ENCODE peak calls at places on chromosomes 12 and 14, in four cellular contexts. S is IMR-90, A is SK-N-SH, B is HepG2. L is an unnamed sample.

GRCh38 chr14:62914025-62914424 is 131.2 kb downstream of the KCNH5 start:
- DNase-seq in S (peak; percentile 80), A (peak; percentile 35), B (no peak), L (no peak)

GRCh38 chr14:99721792-99722516 is 37.9 kb downstream of the CYP46A1 start:
- DNase-seq in S (no peak), A (no peak), B (no peak), L (no peak)

GRCh38 chr14:69475194-69475818 is 9.2 kb upstream of the PLEKHD1 start:
- DNase-seq in S (peak; percentile 7), A (peak; percentile 51), B (peak; percentile 19), L (no peak)

GRCh38 chr12:122090759-122091535 is 12.4 kb downstream of the MLXIP start:
- DNase-seq in S (peak; percentile 99), A (no peak), B (no peak), L (no peak)

GRCh38 chr14:97056086-97056485 is 258.9 kb downstream of the VRK1 start:
- DNase-seq in S (no peak), A (peak; percentile 8), B (no peak), L (no peak)

GRCh38 chr12:63144556-63144955 is 6.4 kb downstream of the AVPR1A start:
- DNase-seq in S (no peak), A (no peak), B (no peak), L (no peak)

GRCh38 chr14:20986811-20987210 is 3.0 kb upstream of the METTL17 start:
- DNase-seq in S (peak; percentile 96), A (no peak), B (peak; percentile 30), L (peak; percentile 19)

GRCh38 chr12:109944975-109945374 is 44.9 kb downstream of the TCHP start:
- DNase-seq in S (peak; percentile 82), A (peak; percentile 60), B (peak; percentile 58), L (no peak)

GRCh38 chr12:52029686-52030085 is 21.6 kb upstream of the NR4A1 start:
- DNase-seq in S (peak; percentile 52), A (peak; percentile 68), B (no peak), L (no peak)

GRCh38 chr14:31319701-31320100 is 100.6 kb downstream of the HEATR5A start:
- DNase-seq in S (no peak), A (no peak), B (no peak), L (no peak)

GRCh38 chr12:104957388-104958008 is 592 bp downstream of the SLC41A2 start:
- DNase-seq in S (no peak), A (peak; percentile 77), B (no peak), L (no peak)

GRCh38 chr14:29810657-29811056 is 117.0 kb downstream of the PRKD1 start:
- DNase-seq in S (no peak), A (no peak), B (no peak), L (no peak)

GRCh38 chr14:23056257-23056955 is 914 bp downstream of the CDH24 start:
- DNase-seq in S (peak; percentile 65), A (peak; percentile 87), B (peak; percentile 81), L (peak; percentile 92)

GRCh38 chr12:15827136-15827535 is 37.9 kb upstream of the EPS8 start:
- DNase-seq in S (no peak), A (no peak), B (no peak), L (no peak)

GRCh38 chr12:65434737-65435136 is 156.3 kb downstream of the MSRB3 start:
- DNase-seq in S (no peak), A (no peak), B (no peak), L (no peak)

GRCh38 chr14:55129428-55130193 is 559 bp downstream of the LGALS3 start:
- DNase-seq in S (peak; percentile 74), A (peak; percentile 81), B (peak; percentile 29), L (no peak)

GRCh38 chr12:13534645-13535398 is 338.3 kb downstream of the EMP1 start:
- DNase-seq in S (peak; percentile 23), A (peak; percentile 39), B (peak; percentile 39), L (peak; percentile 42)

GRCh38 chr12:55728185-55728931 is 451 bp downstream of the CD63 start:
- DNase-seq in S (peak; percentile 53), A (peak; percentile 82), B (no peak), L (peak; percentile 74)

GRCh38 chr12:54352022-54352531 is 12.2 kb downstream of the GPR84 start:
- DNase-seq in S (peak; percentile 79), A (peak; percentile 65), B (no peak), L (peak; percentile 40)

DNA sequence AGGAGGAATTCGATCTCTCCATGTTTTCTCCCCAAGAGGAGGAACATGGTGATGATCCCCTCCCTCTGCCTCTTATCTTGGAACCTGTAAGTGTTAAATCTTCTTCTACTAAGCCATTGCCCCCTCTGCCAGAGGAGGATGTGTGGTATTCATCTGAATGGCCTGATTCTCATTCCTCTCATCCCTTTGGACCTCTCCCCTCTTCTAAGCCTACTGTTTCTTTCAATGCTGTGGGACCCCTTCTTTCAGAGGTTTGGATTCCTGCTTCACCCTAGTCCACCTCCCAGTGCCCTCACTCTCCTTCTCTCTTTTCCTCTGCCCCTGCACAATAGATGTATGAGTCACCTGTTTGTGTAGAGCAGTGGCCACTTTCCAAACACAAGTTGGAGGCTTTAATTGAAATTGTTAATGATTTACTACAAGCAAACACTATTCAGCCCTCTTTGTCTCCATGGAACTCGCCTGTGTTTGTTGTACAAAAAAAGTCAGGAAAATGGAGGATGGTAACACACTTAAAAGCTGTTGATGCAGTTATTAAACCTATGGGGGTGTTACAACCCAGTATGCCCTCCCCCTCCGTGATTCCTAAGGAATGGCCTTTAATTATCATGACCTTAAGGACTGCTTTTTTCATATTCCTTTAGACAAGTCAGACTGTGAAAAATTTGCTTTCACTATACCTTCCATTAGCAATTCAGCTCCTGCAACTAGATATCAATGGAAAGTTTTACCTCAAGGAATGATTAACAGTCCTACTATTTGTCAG is 192.1 kb upstream of the ALG10B start:
- DNase-seq in S (no peak), A (no peak), B (peak; percentile 89), L (no peak)
- TF ChIP-seq MXI1 in S (no peak), A (no peak), B (no peak), L (no peak)

DNA sequence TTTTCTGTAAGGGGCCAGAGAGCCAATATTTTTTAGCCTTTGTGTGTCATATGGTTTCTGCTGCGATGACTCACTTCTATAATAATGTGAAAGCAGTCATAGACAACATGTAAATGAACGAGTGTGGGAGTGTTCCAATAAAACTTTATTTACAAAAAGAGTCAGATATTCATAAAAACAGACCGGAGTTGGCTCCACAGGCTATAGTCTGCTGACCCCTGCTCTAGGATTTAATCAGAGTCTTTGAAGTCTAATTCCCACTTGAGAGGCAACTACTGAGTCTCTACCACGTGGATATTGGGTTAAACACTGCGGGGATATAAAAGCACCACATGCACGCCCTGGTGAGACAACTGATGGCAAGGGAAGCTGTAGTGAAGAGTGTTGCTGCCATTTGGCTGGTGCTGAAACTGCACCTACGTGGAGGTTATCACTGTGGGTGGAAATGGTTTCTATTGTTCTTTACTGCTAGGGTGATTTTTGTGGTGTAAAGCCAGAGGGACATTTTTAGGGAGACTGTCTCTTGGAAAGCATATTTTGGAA is 3.6 kb upstream of the NINJ2 start:
- DNase-seq in S (peak; percentile 40), A (no peak), B (no peak), L (no peak)
- TF ChIP-seq MXI1 in S (no peak), A (no peak), B (no peak), L (no peak)

DNA sequence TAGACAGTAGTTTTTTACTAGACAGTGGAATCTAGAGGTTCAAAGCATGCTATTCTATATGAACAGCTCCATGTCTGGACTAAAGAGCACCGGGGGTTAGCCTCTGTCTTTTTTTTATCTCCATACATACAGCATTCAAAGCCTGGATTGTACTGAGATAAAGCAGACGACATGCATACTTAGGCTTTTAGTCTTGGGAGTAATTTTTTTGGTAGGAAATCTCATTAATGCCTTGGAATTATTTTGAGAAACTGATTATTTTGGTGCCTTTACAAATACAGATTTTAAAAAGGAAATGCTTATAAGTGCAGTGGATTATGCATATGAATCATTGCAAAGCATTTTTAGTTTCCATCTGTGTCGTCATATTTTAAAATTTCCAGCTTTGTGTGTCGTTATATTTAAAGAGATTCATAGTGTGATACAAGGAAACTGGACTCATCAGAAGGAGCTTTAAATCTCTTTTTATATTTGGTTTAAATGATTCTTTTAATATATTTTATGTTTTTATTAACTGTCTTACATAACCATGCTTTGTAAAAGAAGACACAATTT is 305.9 kb upstream of the RGS6 start:
- DNase-seq in S (peak; percentile 24), A (peak; percentile 50), B (no peak), L (no peak)
- TF ChIP-seq MXI1 in S (no peak), A (no peak), B (no peak), L (no peak)

GRCh38 chr12:132366341-132366861 is 37.0 kb upstream of the GALNT9 start:
- DNase-seq in S (no peak), A (no peak), B (no peak), L (no peak)
- TF ChIP-seq MXI1 in S (no peak), A (no peak), B (no peak), L (no peak)

GRCh38 chr14:65650843-65651242 is 238.3 kb downstream of the FUT8 start:
- DNase-seq in S (no peak), A (peak; percentile 19), B (no peak), L (no peak)
- TF ChIP-seq MXI1 in S (no peak), A (no peak), B (no peak), L (no peak)

GRCh38 chr14:36301159-36301558 is 19.3 kb downstream of the MBIP start:
- DNase-seq in S (peak; percentile 7), A (no peak), B (no peak), L (no peak)
- TF ChIP-seq MXI1 in S (no peak), A (no peak), B (no peak), L (no peak)

DNA sequence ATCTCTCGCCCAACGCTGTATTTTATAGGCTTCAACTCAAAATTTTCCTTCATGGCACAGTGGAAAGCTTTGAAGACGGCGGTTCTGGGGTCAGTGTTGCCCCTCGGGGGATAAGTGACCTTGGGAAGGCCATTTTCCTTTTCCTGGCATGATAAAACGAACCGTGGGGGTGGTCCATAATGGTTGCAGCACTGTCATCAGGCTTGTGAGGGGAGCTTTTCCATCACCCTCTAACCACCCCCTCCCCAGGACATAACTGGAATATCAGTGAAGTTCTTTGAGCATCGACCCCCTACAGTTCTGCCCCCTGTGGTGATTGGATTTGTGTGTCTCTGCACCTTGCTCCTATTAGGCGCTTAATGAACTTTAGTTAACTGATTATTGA is 16.0 kb downstream of the FOS start:
- DNase-seq in S (no peak), A (peak; percentile 66), B (no peak), L (no peak)
- TF ChIP-seq MXI1 in S (no peak), A (no peak), B (no peak), L (no peak)

GRCh38 chr14:24062216-24062980 is 9.0 kb upstream of the CPNE6 start:
- DNase-seq in S (no peak), A (peak; percentile 5), B (no peak), L (no peak)

GRCh38 chr14:24065408-24065807 is 6.0 kb upstream of the CPNE6 start:
- DNase-seq in S (no peak), A (no peak), B (no peak), L (no peak)

GRCh38 chr14:24064856-24065255 is 6.5 kb upstream of the CPNE6 start:
- DNase-seq in S (no peak), A (peak; percentile 31), B (no peak), L (no peak)

GRCh38 chr14:24064091-24064795 is 7.1 kb upstream of the CPNE6 start:
- DNase-seq in S (no peak), A (peak; percentile 17), B (no peak), L (no peak)

DNA sequence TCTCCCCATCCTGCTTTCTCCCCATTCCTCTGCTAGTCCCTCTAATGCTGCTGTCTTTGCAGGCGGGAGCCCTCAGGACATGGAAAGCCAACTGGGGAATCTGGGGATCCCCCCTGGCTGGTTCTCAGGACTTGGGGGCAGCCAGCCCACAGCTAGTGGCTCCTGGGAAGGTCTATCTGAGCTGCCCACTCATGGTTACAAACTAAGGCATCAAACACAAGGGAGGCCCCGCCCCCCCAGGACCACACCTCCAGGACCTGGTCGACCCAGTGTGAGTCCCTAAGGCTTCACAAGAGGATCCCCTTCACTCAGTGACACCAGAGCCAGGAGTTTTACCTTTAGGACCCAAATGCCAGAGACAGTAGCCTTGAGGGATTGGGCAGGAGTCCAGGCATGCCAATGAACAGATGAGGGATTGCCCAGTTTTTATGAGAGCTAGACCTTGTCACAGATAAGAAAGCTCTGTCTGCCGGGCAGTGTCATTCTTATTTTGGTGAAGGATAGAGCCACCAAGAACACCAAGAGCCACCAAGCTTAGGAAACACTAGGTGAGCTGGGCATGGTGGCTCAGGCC is 8.0 kb upstream of the CPNE6 start:
- DNase-seq in S (no peak), A (peak; percentile 14), B (no peak), L (no peak)
- TF ChIP-seq MXI1 in S (no peak), A (no peak), B (no peak), L (no peak)